ENCODE peak calls at places on chromosomes 2 and 18, in four cellular contexts. B is neuronal stem cell, V is H9, E is IMR-90. R is an unnamed sample.

GRCh38 chr2:204860249-204860648 is 315.0 kb downstream of the PARD3B start:
- DNase-seq in B (no peak), V (no peak), E (no peak), R (no peak)

GRCh38 chr2:11097988-11098387 is 57.3 kb upstream of the SLC66A3 start:
- DNase-seq in B (no peak), V (no peak), E (no peak), R (no peak)

GRCh38 chr2:101124061-101124460 is 27.1 kb downstream of the TBC1D8 start:
- DNase-seq in B (no peak), V (no peak), E (peak; percentile 28), R (no peak)

GRCh38 chr18:62281684-62282083 is 43.4 kb upstream of the TNFRSF11A start:
- DNase-seq in B (no peak), V (no peak), E (peak; percentile 88), R (no peak)

GRCh38 chr2:171287606-171288005 is 126.9 kb upstream of the TLK1 start:
- DNase-seq in B (no peak), V (no peak), E (peak; percentile 40), R (no peak)

GRCh38 chr18:60549338-60549960 is 176.9 kb upstream of the MC4R start:
- DNase-seq in B (peak; percentile 38), V (no peak), E (peak; percentile 78), R (peak; percentile 62)

GRCh38 chr2:73214120-73215035 is at the start of gene SMYD5:
- DNase-seq in B (peak; percentile 78), V (peak; percentile 86), E (peak; percentile 72), R (peak; percentile 91)

GRCh38 chr2:223668302-223668998 is 66.3 kb upstream of the SCG2 start:
- DNase-seq in B (no peak), V (no peak), E (peak; percentile 71), R (no peak)

GRCh38 chr2:48873676-48874075 is 118.2 kb upstream of the LHCGR start:
- DNase-seq in B (peak; percentile 17), V (no peak), E (no peak), R (no peak)

GRCh38 chr2:3222636-3223035 is 155.0 kb downstream of the EIPR1 start:
- DNase-seq in B (no peak), V (no peak), E (no peak), R (peak; percentile 46)

GRCh38 chr2:174771631-174772491 is 7.6 kb upstream of the CHRNA1 start:
- DNase-seq in B (peak; percentile 75), V (peak; percentile 93), E (peak; percentile 82), R (peak; percentile 95)

GRCh38 chr18:72100465-72100864 is 443.7 kb downstream of the CBLN2 start:
- DNase-seq in B (no peak), V (no peak), E (no peak), R (no peak)

GRCh38 chr2:26849056-26850001 is 1.4 kb downstream of the DPYSL5 start:
- DNase-seq in B (peak; percentile 62), V (no peak), E (no peak), R (peak; percentile 34)

GRCh38 chr18:73991570-73991969 is 156.1 kb downstream of the FBXO15 start:
- DNase-seq in B (no peak), V (no peak), E (no peak), R (no peak)

GRCh38 chr2:20326163-20326780 is 24.4 kb downstream of the PUM2 start:
- DNase-seq in B (peak; percentile 14), V (no peak), E (peak; percentile 68), R (peak; percentile 78)

GRCh38 chr2:99354060-99354459 is 16.9 kb downstream of the EIF5B start:
- DNase-seq in B (no peak), V (no peak), E (peak; percentile 46), R (no peak)

GRCh38 chr2:236158969-236159777 is 9.0 kb downstream of the GBX2 start:
- DNase-seq in B (peak; percentile 52), V (peak; percentile 88), E (no peak), R (no peak)

GRCh38 chr2:226137201-226137811 is 662.3 kb downstream of the IRS1 start:
- DNase-seq in B (no peak), V (no peak), E (peak; percentile 76), R (peak; percentile 14)

GRCh38 chr2:28101123-28101522 is 210.6 kb downstream of the BABAM2 start:
- DNase-seq in B (no peak), V (no peak), E (peak; percentile 35), R (no peak)

GRCh38 chr18:22211660-22212059 is 42.3 kb downstream of the GATA6 start:
- DNase-seq in B (no peak), V (no peak), E (no peak), R (no peak)

GRCh38 chr2:85096616-85097015 is 36.6 kb upstream of the TCF7L1 start:
- DNase-seq in B (no peak), V (no peak), E (no peak), R (peak; percentile 15)

GRCh38 chr2:230660294-230661060 is 52.2 kb upstream of the CAB39 start:
- DNase-seq in B (no peak), V (no peak), E (no peak), R (no peak)
- H3K27ac ChIP-seq in B (no peak overlapping the region), V (no peak overlapping the region), E (no peak overlapping the region), R (no peak overlapping the region)

GRCh38 chr2:234687718-234688475 is 191.0 kb upstream of the ARL4C start:
- DNase-seq in B (no peak), V (no peak), E (no peak), R (no peak)
- H3K4ac ChIP-seq in B (peak overlapping the region; percentile 80), V (no peak overlapping the region), E (peak overlapping the region; percentile 90), R (no peak overlapping the region)

GRCh38 chr2:64623232-64623879 is 30.4 kb downstream of the SERTAD2 start:
- DNase-seq in B (no peak), V (no peak), E (no peak), R (no peak)
- H3K27ac ChIP-seq in B (no peak overlapping the region), V (no peak overlapping the region), E (no peak overlapping the region), R (no peak overlapping the region)

GRCh38 chr2:16034151-16034974 is 94.0 kb downstream of the MYCN start:
- DNase-seq in B (no peak), V (peak; percentile 78), E (no peak), R (peak; percentile 78)
- H3K4ac ChIP-seq in B (no peak overlapping the region), V (no peak overlapping the region), E (no peak overlapping the region), R (no peak overlapping the region)

R was measured in mesendoderm.